ENCODE peak calls at places on chromosome 20, in four cellular contexts. W, U, H and M are unnamed samples.

GRCh38 chr20:39390186-39390585 is 428.0 kb downstream of the DHX35 start:
- DNase-seq in W (no peak), U (no peak), H (no peak), M (no peak)

GRCh38 chr20:49712918-49713778 is 530 bp downstream of the B4GALT5 start:
- DNase-seq in W (no peak), U (peak; percentile 17), H (peak; percentile 65), M (no peak)

GRCh38 chr20:20000223-20000968 is 16.8 kb upstream of the NAA20 start:
- DNase-seq in W (no peak), U (no peak), H (no peak), M (no peak)

GRCh38 chr20:17557675-17558006 is 12.2 kb upstream of the DSTN start:
- DNase-seq in W (no peak), U (peak; percentile 94), H (no peak), M (peak; percentile 66)

GRCh38 chr20:45235995-45236394 is 14.8 kb downstream of the SEMG2 start:
- DNase-seq in W (no peak), U (no peak), H (peak; percentile 13), M (no peak)

GRCh38 chr20:9474835-9475413 is 39.5 kb upstream of the LAMP5 start:
- DNase-seq in W (no peak), U (peak; percentile 53), H (no peak), M (no peak)

GRCh38 chr20:37702643-37703337 is 9.0 kb downstream of the CTNNBL1 start:
- DNase-seq in W (no peak), U (no peak), H (no peak), M (no peak)

GRCh38 chr20:56181593-56181992 is 66.9 kb upstream of the MC3R start:
- DNase-seq in W (no peak), U (no peak), H (no peak), M (no peak)

GRCh38 chr20:64086801-64087200 is 2.6 kb upstream of the LKAAEAR1 start:
- DNase-seq in W (no peak), U (no peak), H (no peak), M (no peak)

GRCh38 chr20:17605131-17605660 is 35.3 kb downstream of the DSTN start:
- DNase-seq in W (no peak), U (no peak), H (no peak), M (no peak)

GRCh38 chr20:29689411-29690225 is 1567.8 kb upstream of the DEFB115 start:
- DNase-seq in W (no peak), U (no peak), H (peak; percentile 67), M (no peak)
- TF ChIP-seq ELK1 in W (no peak), U (no peak), H (no peak), M (no peak)

GRCh38 chr20:51385941-51386530 is 156.5 kb downstream of the NFATC2 start:
- DNase-seq in W (no peak), U (peak; percentile 41), H (no peak), M (peak; percentile 62)
- TF ChIP-seq USF2 in W (no peak), U (no peak), H (no peak), M (no peak)

GRCh38 chr20:2817891-2818595 is 1.9 kb downstream of the TMEM239 start:
- DNase-seq in W (no peak), U (no peak), H (no peak), M (no peak)
- TF ChIP-seq ELK1 in W (no peak), U (no peak), H (no peak), M (no peak)

GRCh38 chr20:16474342-16474741 is 98.9 kb downstream of the KIF16B start:
- DNase-seq in W (no peak), U (no peak), H (no peak), M (no peak)

GRCh38 chr20:16476032-16476431 is 97.2 kb downstream of the KIF16B start:
- DNase-seq in W (peak; percentile 28), U (peak; percentile 62), H (peak; percentile 24), M (peak; percentile 64)

GRCh38 chr20:16472045-16472872 is 101.0 kb downstream of the KIF16B start:
- DNase-seq in W (no peak), U (peak; percentile 45), H (peak; percentile 20), M (no peak)

GRCh38 chr20:16477632-16478031 is 95.6 kb downstream of the KIF16B start:
- DNase-seq in W (no peak), U (peak; percentile 30), H (no peak), M (no peak)

DNA sequence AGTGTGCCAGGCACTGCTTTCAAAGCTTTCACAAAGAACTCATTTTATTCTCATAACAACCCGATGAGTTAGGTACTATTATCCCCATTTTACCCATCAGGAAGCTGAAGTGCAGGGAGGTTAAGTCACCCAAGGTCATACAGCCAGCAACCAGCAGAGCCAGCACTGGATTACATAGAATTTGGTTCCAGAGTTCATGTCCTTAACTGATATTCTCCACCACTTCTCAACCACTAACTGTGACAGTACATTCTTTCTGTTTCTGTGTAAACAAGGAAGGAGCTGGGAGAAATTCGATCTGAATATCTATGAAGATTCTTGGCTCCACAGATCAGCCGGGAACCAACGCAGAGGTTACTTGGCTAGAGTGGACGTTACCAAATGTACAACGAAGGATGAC is 98.0 kb downstream of the KIF16B start:
- DNase-seq in W (no peak), U (peak; percentile 72), H (no peak), M (peak; percentile 54)
- TF ChIP-seq USF2 in W (no peak), U (no peak), H (no peak), M (no peak)

GRCh38 chr20:57211949-57212889 is 54.2 kb downstream of the BMP7 start:
- DNase-seq in W (no peak), U (peak; percentile 84), H (no peak), M (peak; percentile 89)
- TF ChIP-seq ELK1 in W (no peak), U (no peak), H (no peak), M (no peak)